ENCODE peak calls at places on chromosomes 7 and 10, in seven cellular contexts. E, M, Y, U, D, L and S are unnamed samples.

GRCh38 chr7:83413425-83413824 is 235.5 kb downstream of the SEMA3E start:
- DNase-seq in U (peak; percentile 17), Y (no peak), M (peak; percentile 71), L (no peak), E (no peak), D (no peak), S (no peak)

GRCh38 chr7:87359366-87359765 is 13.9 kb downstream of the CROT start:
- DNase-seq in L (no peak), Y (no peak), D (no peak), M (no peak), U (peak; percentile 85), E (no peak), S (peak; percentile 9)

GRCh38 chr10:100348389-100348927 is 1.4 kb downstream of the SCD start:
- DNase-seq in U (no peak), Y (no peak), D (no peak), M (no peak), E (no peak), L (no peak), S (no peak)

GRCh38 chr10:23469596-23470237 is 30.8 kb downstream of the OTUD1 start:
- DNase-seq in D (no peak), L (no peak), U (no peak), E (no peak), Y (no peak), M (no peak), S (no peak)

GRCh38 chr10:88062798-88063472 is 199.5 kb downstream of the PTEN start:
- DNase-seq in L (peak; percentile 69), M (peak; percentile 69), U (no peak), Y (no peak), D (no peak), E (no peak), S (no peak)

GRCh38 chr7:155885162-155886160 is 73.2 kb upstream of the SHH start:
- DNase-seq in D (no peak), M (peak; percentile 86), L (peak; percentile 81), Y (no peak), U (peak; percentile 79), E (peak; percentile 45), S (peak; percentile 36)

GRCh38 chr10:13338337-13339128 is 9.6 kb downstream of the SEPHS1 start:
- DNase-seq in E (no peak), U (no peak), L (peak; percentile 47), Y (no peak), D (no peak), M (peak; percentile 83), S (no peak)

GRCh38 chr10:95290801-95291633 is at the start of gene PDLIM1:
- DNase-seq in L (peak; percentile 58), Y (peak; percentile 81), D (peak; percentile 80), E (peak; percentile 81), U (peak; percentile 68), M (peak; percentile 33), S (no peak)

GRCh38 chr7:29991937-29992336 is 2.3 kb upstream of the SCRN1 start:
- DNase-seq in M (no peak), Y (no peak), L (no peak), E (no peak), D (no peak), U (no peak), S (no peak)

GRCh38 chr7:114468844-114469243 is 54.2 kb downstream of the FOXP2 start:
- DNase-seq in M (peak; percentile 27), L (no peak), D (no peak), U (no peak), E (no peak), Y (no peak), S (no peak)

GRCh38 chr7:26898917-26899316 is 34.5 kb upstream of the SKAP2 start:
- DNase-seq in D (no peak), M (peak; percentile 43), L (no peak), U (no peak), E (no peak), Y (no peak), S (no peak)

GRCh38 chr7:106068986-106069385 is 43.1 kb downstream of the SYPL1 start:
- DNase-seq in L (no peak), M (no peak), Y (no peak), U (peak; percentile 50), E (no peak), D (no peak), S (peak; percentile 68)

GRCh38 chr10:114631090-114631677 is 26.9 kb downstream of the ABLIM1 start:
- DNase-seq in M (no peak), Y (no peak), D (no peak), U (no peak), L (peak; percentile 19), E (no peak), S (no peak)

GRCh38 chr10:34641147-34641912 is 173.8 kb downstream of the PARD3 start:
- DNase-seq in Y (no peak), E (no peak), U (no peak), L (no peak), M (no peak), D (no peak), S (no peak)

GRCh38 chr10:99742701-99743100 is 10.7 kb downstream of the CUTC start:
- DNase-seq in M (peak; percentile 23), L (no peak), Y (no peak), D (no peak), U (peak; percentile 46), E (no peak), S (no peak)

GRCh38 chr7:2934211-2934731 is 90.2 kb upstream of the GNA12 start:
- DNase-seq in E (no peak), L (peak; percentile 44), U (peak; percentile 64), D (no peak), Y (no peak), M (peak; percentile 69), S (peak; percentile 77)

GRCh38 chr7:22810843-22811242 is 11.8 kb downstream of the TOMM7 start:
- DNase-seq in Y (peak; percentile 68), E (no peak), U (no peak), L (no peak), D (no peak), M (no peak), S (no peak)

GRCh38 chr7:147611402-147611801 is 979.2 kb upstream of the C7orf33 start:
- DNase-seq in L (no peak), E (no peak), D (no peak), Y (no peak), U (no peak), M (no peak), S (no peak)

GRCh38 chr7:76234931-76235441 is 33.3 kb downstream of the SRRM3 start:
- DNase-seq in L (peak; percentile 81), Y (peak; percentile 91), U (peak; percentile 43), E (peak; percentile 90), M (peak; percentile 79), D (no peak), S (peak; percentile 82)

GRCh38 chr7:38262545-38262944 is 10.9 kb downstream of the TARP start:
- DNase-seq in E (no peak), M (no peak), L (no peak), D (no peak), Y (no peak), U (no peak), S (no peak)

GRCh38 chr7:27916372-27916771 is 176.4 kb downstream of the TAX1BP1 start:
- DNase-seq in U (peak; percentile 81), D (no peak), E (no peak), L (no peak), M (no peak), Y (no peak), S (no peak)

GRCh38 chr7:138116156-138116555 is 39.9 kb downstream of the AKR1D1 start:
- DNase-seq in L (no peak), M (peak; percentile 9), U (peak; percentile 68), D (no peak), E (no peak), Y (no peak), S (peak; percentile 57)

DNA sequence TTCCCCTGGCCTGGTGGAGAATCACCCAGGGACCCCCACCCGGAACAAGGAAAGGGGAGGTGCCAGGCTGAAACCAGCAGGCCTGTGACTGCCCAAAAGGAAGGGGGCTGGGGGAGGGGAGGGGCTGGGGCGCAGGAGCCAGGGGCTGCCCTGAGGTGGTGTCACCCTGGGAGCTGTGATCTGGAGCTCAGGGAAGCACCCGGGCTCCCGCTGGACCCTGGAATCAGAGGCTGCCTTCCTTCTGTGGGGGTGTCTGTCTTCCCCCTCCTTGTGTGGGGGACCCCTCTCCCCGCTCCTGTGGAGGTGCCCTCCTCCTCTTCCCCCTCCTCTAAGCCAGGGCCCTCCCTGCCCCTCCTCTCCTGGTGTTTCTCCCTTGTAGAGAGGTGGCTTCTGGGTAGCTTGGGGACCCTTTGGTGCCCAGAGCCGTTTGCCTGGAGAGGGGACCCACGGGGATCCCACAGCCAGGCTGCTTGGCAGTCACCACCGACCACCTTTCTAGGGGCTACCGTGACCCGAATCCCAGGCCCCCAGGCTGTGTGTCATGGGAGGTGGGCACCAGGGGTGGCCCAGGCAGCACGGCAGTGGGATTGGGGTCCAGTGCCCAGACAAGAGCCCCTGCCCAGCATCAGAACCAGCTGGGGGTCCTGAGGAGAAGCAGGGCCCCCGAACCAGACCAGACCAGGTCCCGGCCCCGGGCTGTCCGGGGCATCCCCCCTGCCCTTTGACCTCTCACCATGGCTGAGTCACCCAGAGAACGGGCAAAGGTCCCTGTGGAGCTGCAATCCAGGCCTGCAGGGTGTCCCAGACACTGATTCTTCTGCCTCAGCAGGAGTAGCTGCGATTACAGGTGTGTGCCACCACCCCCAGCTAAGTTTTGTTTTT is 704 bp downstream of the PRAP1 start:
- DNase-seq in D (no peak), E (no peak), Y (no peak), U (no peak), M (no peak), L (no peak), S (no peak)
- H3K4me3 ChIP-seq in D (no peak overlapping the region), E (no peak overlapping the region), Y (no peak overlapping the region), U (no peak overlapping the region), M (no peak overlapping the region), L (no peak overlapping the region), S (no peak overlapping the region)

GRCh38 chr10:86632009-86632800 is 22.1 kb upstream of the OPN4 start:
- DNase-seq in L (no peak), D (no peak), E (peak; percentile 91), M (peak; percentile 20), Y (peak; percentile 94), U (no peak), S (no peak)

GRCh38 chr10:86630079-86630478 is 24.3 kb upstream of the OPN4 start:
- DNase-seq in U (no peak), Y (no peak), M (peak; percentile 28), E (no peak), L (no peak), D (no peak), S (no peak)

GRCh38 chr10:86635402-86635801 is 18.9 kb upstream of the OPN4 start:
- DNase-seq in L (no peak), D (no peak), U (peak; percentile 78), E (no peak), M (peak; percentile 62), Y (no peak), S (peak; percentile 77)

GRCh38 chr10:86632951-86633350 is 21.4 kb upstream of the OPN4 start:
- DNase-seq in E (no peak), D (no peak), L (no peak), U (no peak), Y (no peak), M (no peak), S (no peak)
- TF ChIP-seq CTCF in E (no peak), D (no peak), L (no peak), U (no peak), Y (no peak), M (no peak), S (no peak)

DNA sequence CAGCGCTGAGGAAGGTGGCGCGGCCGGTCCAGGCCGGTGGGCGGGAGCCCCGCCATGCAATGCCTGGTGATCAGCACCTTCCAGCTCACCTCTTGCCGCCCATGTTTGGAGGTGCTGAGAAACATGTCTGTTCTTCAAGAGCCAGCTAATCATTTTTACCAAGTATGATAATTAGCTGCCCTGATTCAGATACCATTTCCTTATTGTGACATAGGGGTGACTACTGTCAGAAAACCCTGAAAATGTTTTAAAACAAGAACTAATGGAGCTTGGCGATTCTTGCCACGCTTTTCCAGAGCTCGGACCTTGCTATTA is 33.5 kb upstream of the SFTPD start:
- DNase-seq in M (no peak), D (no peak), U (no peak), E (no peak), Y (no peak), L (peak; percentile 7), S (no peak)
- TF ChIP-seq EZH2 in M (no peak), D (no peak), U (no peak), E (no peak), Y (no peak), L (no peak), S (no peak)

GRCh38 chr7:8260871-8261707 is 878 bp downstream of the ICA1 start:
- DNase-seq in U (peak; percentile 74), D (peak; percentile 33), Y (peak; percentile 51), L (peak; percentile 63), M (peak; percentile 1), E (peak; percentile 20), S (peak; percentile 61)
- H3K4me3 ChIP-seq in U (peak overlapping the region; percentile 75), D (peak overlapping the region; percentile 75), Y (peak overlapping the region; percentile 59), L (peak overlapping the region; percentile 84), M (peak overlapping the region; percentile 46), E (peak overlapping the region; percentile 77), S (peak overlapping the region; percentile 99)